ENCODE peak calls at places on chromosome 6, in nine cellular contexts. M, F, P, I, G, V, N, A and Z are unnamed samples.

GRCh38 chr6:132712366-132712765 is 1.5 kb downstream of the VNN1 start:
- DNase-seq in M (peak; percentile 89), F (no peak), P (no peak), I (no peak), G (no peak), V (no peak), N (no peak), A (no peak), Z (no peak)

GRCh38 chr6:121430514-121431460 is 4.7 kb upstream of the GJA1 start:
- DNase-seq in M (no peak), F (no peak), P (no peak), I (no peak), G (no peak), V (peak; percentile 59), N (no peak), A (no peak), Z (no peak)

GRCh38 chr6:52305948-52306767 is 21.6 kb upstream of the MCM3 start:
- DNase-seq in M (no peak), F (no peak), P (no peak), I (no peak), G (no peak), V (no peak), N (no peak), A (no peak), Z (no peak)

GRCh38 chr6:144460224-144461095 is 175.3 kb downstream of the UTRN start:
- DNase-seq in M (no peak), F (no peak), P (no peak), I (no peak), G (no peak), V (no peak), N (no peak), A (no peak), Z (no peak)

GRCh38 chr6:39251406-39251805 is 22.1 kb upstream of the KCNK5 start:
- DNase-seq in M (no peak), F (no peak), P (no peak), I (peak; percentile 38), G (no peak), V (peak; percentile 70), N (no peak), A (no peak), Z (no peak)

GRCh38 chr6:142839686-142840040 is 105.3 kb downstream of the HIVEP2 start:
- DNase-seq in M (peak; percentile 50), F (no peak), P (no peak), I (no peak), G (no peak), V (no peak), N (no peak), A (no peak), Z (no peak)

GRCh38 chr6:47308674-47309325 is 905 bp downstream of the TNFRSF21 start:
- DNase-seq in M (no peak), F (peak; percentile 78), P (peak; percentile 72), I (no peak), G (no peak), V (peak; percentile 44), N (peak; percentile 47), A (no peak), Z (peak; percentile 39)

GRCh38 chr6:122449084-122449483 is 22.5 kb downstream of the SERINC1 start:
- DNase-seq in M (no peak), F (no peak), P (no peak), I (no peak), G (no peak), V (no peak), N (no peak), A (no peak), Z (no peak)

GRCh38 chr6:33123732-33124524 is 48.1 kb downstream of the HLA-DPB1 start:
- DNase-seq in M (peak; percentile 42), F (no peak), P (peak; percentile 72), I (no peak), G (no peak), V (peak; percentile 41), N (no peak), A (no peak), Z (peak; percentile 29)

GRCh38 chr6:166419268-166419667 is 36.5 kb upstream of the MPC1 start:
- DNase-seq in M (no peak), F (no peak), P (no peak), I (no peak), G (no peak), V (no peak), N (no peak), A (no peak), Z (no peak)

GRCh38 chr6:14816106-14816864 is 429.6 kb upstream of the JARID2 start:
- DNase-seq in M (no peak), F (no peak), P (no peak), I (no peak), G (no peak), V (no peak), N (no peak), A (no peak), Z (no peak)

GRCh38 chr6:54717849-54718455 is 128.6 kb upstream of the FAM83B start:
- DNase-seq in M (peak; percentile 69), F (no peak), P (peak; percentile 90), I (peak; percentile 63), G (no peak), V (peak; percentile 83), N (peak; percentile 94), A (peak; percentile 77), Z (peak; percentile 93)

GRCh38 chr6:63403725-63404124 is 83.9 kb upstream of the LGSN start:
- DNase-seq in M (no peak), F (no peak), P (no peak), I (no peak), G (no peak), V (no peak), N (no peak), A (no peak), Z (no peak)

GRCh38 chr6:137951064-137951597 is 84.1 kb downstream of the TNFAIP3 start:
- DNase-seq in M (no peak), F (no peak), P (no peak), I (no peak), G (no peak), V (no peak), N (no peak), A (no peak), Z (no peak)

GRCh38 chr6:150813993-150814359 is 51.5 kb upstream of the MTHFD1L start:
- DNase-seq in M (peak; percentile 93), F (no peak), P (no peak), I (no peak), G (no peak), V (peak; percentile 13), N (no peak), A (no peak), Z (no peak)

GRCh38 chr6:149211046-149211571 is 106.4 kb upstream of the TAB2 start:
- DNase-seq in M (no peak), F (no peak), P (no peak), I (no peak), G (no peak), V (no peak), N (no peak), A (no peak), Z (no peak)

GRCh38 chr6:75870389-75870788 is 121.3 kb downstream of the MYO6 start:
- DNase-seq in M (no peak), F (no peak), P (no peak), I (no peak), G (no peak), V (no peak), N (no peak), A (no peak), Z (no peak)

GRCh38 chr6:159376443-159377182 is 207.4 kb downstream of the FNDC1 start:
- DNase-seq in M (no peak), F (peak; percentile 66), P (no peak), I (no peak), G (no peak), V (no peak), N (no peak), A (no peak), Z (no peak)

GRCh38 chr6:162728177-162728571 is 400 bp downstream of the PACRG start:
- DNase-seq in M (no peak), F (peak; percentile 45), P (no peak), I (no peak), G (no peak), V (no peak), N (no peak), A (no peak), Z (peak; percentile 21)
- H3K27ac ChIP-seq in M (no peak overlapping the region), F (no peak overlapping the region), P (peak overlapping the region; percentile 47), I (peak overlapping the region; percentile 48), G (peak overlapping the region; percentile 73), V (peak overlapping the region; percentile 8), N (no peak overlapping the region), A (peak overlapping the region; percentile 96), Z (peak overlapping the region; percentile 90)

DNA sequence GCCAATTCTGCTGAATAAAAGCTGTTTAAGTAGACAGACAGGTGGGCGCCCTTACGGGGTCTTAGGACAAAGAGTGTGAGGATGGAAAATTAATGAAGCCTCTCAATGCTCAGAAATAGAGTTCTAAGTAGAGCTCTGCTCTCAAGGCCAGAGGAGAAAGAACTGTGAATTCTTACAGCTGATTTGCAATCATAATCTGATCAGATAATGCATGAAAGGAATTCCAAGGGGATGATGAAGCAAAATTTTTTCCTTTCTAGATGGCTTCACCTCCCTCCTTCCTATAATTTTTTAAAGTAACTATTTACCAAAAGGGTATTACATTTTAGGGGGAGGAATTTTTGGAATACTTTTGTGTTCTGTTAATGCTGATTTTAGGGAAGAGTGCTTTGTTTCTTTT is 308.1 kb upstream of the HS3ST5 start:
- DNase-seq in M (peak; percentile 49), F (no peak), P (no peak), I (no peak), G (no peak), V (no peak), N (no peak), A (no peak), Z (no peak)
- H3K4me3 ChIP-seq in M (no peak overlapping the region), F (no peak overlapping the region), P (peak overlapping the region; percentile 33), I (no peak overlapping the region), G (no peak overlapping the region), V (no peak overlapping the region), N (no peak overlapping the region), A (no peak overlapping the region), Z (no peak overlapping the region)

GRCh38 chr6:112560651-112561050 is 213.5 kb downstream of the RFPL4B start:
- DNase-seq in M (no peak), F (no peak), P (no peak), I (no peak), G (no peak), V (no peak), N (no peak), A (no peak), Z (no peak)
- TF ChIP-seq CTCF in M (no peak), F (no peak), P (peak; percentile 48), I (no peak), G (no peak), V (peak; percentile 7), N (no peak), A (no peak), Z (no peak)

DNA sequence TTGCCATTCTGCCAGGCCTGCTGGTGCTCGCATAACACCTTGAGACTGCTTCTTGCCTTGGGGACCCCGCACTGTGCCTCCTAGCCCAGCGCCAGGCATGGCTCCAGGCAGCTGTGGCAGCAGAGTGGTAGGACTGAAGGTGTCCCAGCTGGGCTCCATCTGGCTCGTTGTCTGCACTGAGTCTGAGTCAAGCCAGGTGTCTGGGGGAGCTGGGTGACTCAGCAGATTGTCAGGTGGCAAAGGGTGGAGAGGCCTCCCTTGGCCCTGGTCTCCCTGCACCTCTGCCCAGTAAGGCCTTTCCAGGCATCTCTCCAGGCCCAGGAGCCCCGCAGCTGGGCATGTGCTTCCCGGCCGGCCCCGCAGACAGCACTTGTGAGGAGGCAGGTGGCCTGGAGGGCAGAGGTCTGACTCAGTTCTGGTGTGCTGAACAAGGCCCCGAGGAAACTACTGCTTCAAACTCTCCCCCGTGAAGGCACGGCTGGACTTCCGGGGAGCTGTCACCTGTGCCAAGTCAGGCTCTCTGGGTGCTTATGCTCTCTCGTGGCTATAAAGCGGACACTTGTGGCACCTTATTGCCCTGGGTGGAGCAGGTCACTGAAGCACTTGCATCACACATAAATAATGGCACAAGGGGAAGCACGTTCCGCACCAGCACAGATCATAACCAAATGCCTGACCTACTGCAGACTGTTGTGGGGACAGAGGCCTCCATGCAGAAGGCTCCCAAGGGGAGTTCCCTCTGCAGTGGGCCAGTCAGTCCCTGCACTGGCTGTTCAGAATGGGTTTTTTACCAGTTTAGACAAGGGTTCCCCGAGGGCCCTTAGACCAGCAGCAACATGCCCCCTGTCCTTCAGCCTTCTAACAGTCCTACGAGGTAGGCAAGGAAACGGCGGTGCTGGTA is 27.5 kb downstream of the FOXC1 start:
- DNase-seq in M (peak; percentile 89), F (peak; percentile 81), P (peak; percentile 55), I (no peak), G (no peak), V (no peak), N (no peak), A (no peak), Z (no peak)
- H3K27ac ChIP-seq in M (peak overlapping the region; percentile 76), F (no peak overlapping the region), P (no peak overlapping the region), I (no peak overlapping the region), G (no peak overlapping the region), V (no peak overlapping the region), N (no peak overlapping the region), A (no peak overlapping the region), Z (no peak overlapping the region)